ENCODE peak calls at places on chromosomes 7 and 10, in ten cellular contexts. L is stomach; Q is dorsolateral prefrontal cortex; Y is GM20000; G is iris pigment epithelial cell; E is occipital lobe; P is stimulated activated CD8-positive, alpha-beta memory T cell treated with anti-CD3 and anti-CD28 coated beads, Interleukin-12 subunit alpha, Interleukin-12 subunit beta, amount 100 ng/mL, for 4 hours; X is astrocyte of the spinal cord; R is A172; I is GM12865. D is an unnamed sample.

GRCh38 chr10:82378146-82378545 is 503.2 kb downstream of the NRG3 start:
- DNase-seq in L (peak), Q (peak), Y (no peak), G (peak), E (peak), P (no peak), X (peak), R (peak), I (no peak), D (no peak)

GRCh38 chr10:88987243-88987726 is 3.3 kb upstream of the FAS start:
- DNase-seq in L (no peak), Q (no peak), Y (no peak), G (no peak), E (no peak), P (no peak), X (peak), R (no peak), I (peak), D (no peak)

GRCh38 chr10:112768121-112768520 is 181.9 kb upstream of the TCF7L2 start:
- DNase-seq in L (no peak), Q (no peak), Y (no peak), G (no peak), E (no peak), P (no peak), X (no peak), R (no peak), I (no peak), D (no peak)

GRCh38 chr10:109933984-109934565 is 10.8 kb upstream of the XPNPEP1 start:
- DNase-seq in L (no peak), Q (no peak), Y (no peak), G (no peak), E (no peak), P (no peak), X (peak), R (no peak), I (no peak), D (no peak)

GRCh38 chr7:45915606-45916005 is 5.5 kb downstream of the IGFBP3 start:
- DNase-seq in L (no peak), Q (no peak), Y (no peak), G (no peak), E (no peak), P (no peak), X (no peak), R (no peak), I (no peak), D (no peak)

GRCh38 chr10:90982406-90983008 is 61.6 kb upstream of the ANKRD1 start:
- DNase-seq in L (no peak), Q (no peak), Y (no peak), G (no peak), E (no peak), P (no peak), X (no peak), R (no peak), I (no peak), D (no peak)

GRCh38 chr10:99369551-99369950 is 40.4 kb downstream of the CNNM1 start:
- DNase-seq in L (no peak), Q (no peak), Y (no peak), G (no peak), E (no peak), P (no peak), X (peak), R (no peak), I (no peak), D (no peak)

GRCh38 chr7:123271231-123271630 is 71.5 kb upstream of the SLC13A1 start:
- DNase-seq in L (no peak), Q (no peak), Y (no peak), G (peak), E (no peak), P (no peak), X (peak), R (peak), I (no peak), D (no peak)

GRCh38 chr7:71497233-71497946 is 365.4 kb downstream of the GALNT17 start:
- DNase-seq in L (no peak), Q (no peak), Y (no peak), G (no peak), E (no peak), P (no peak), X (no peak), R (no peak), I (no peak), D (no peak)

GRCh38 chr10:103839867-103840746 is 15.3 kb downstream of the SH3PXD2A start:
- DNase-seq in L (peak), Q (no peak), Y (no peak), G (no peak), E (no peak), P (no peak), X (peak), R (no peak), I (no peak), D (no peak)

GRCh38 chr10:4062072-4062471 is 277.1 kb upstream of the KLF6 start:
- DNase-seq in L (no peak), Q (no peak), Y (no peak), G (peak), E (no peak), P (no peak), X (no peak), R (no peak), I (no peak), D (no peak)

GRCh38 chr10:75430000-75430763 is 1.2 kb upstream of the LRMDA start:
- DNase-seq in L (peak), Q (no peak), Y (no peak), G (no peak), E (no peak), P (no peak), X (no peak), R (no peak), I (peak), D (peak)

GRCh38 chr7:101814996-101815825 is 2.2 kb upstream of the CUX1 start:
- DNase-seq in L (peak), Q (peak), Y (peak), G (no peak), E (peak), P (peak), X (no peak), R (no peak), I (peak), D (peak)

GRCh38 chr7:6444516-6445269 is 3.1 kb downstream of the DAGLB start:
- DNase-seq in L (no peak), Q (no peak), Y (no peak), G (no peak), E (no peak), P (no peak), X (no peak), R (no peak), I (no peak), D (no peak)

GRCh38 chr10:122435212-122435827 is 19.1 kb upstream of the ARMS2 start:
- DNase-seq in L (no peak), Q (no peak), Y (no peak), G (peak), E (no peak), P (no peak), X (peak), R (no peak), I (peak), D (no peak)

GRCh38 chr7:16933296-16934248 is 51.8 kb upstream of the AGR3 start:
- DNase-seq in L (no peak), Q (no peak), Y (no peak), G (no peak), E (no peak), P (no peak), X (no peak), R (no peak), I (peak), D (peak)

GRCh38 chr10:110556993-110557601 is 10.4 kb upstream of the SMC3 start:
- DNase-seq in L (peak), Q (no peak), Y (peak), G (peak), E (no peak), P (peak), X (peak), R (no peak), I (peak), D (peak)

D was measured in hippocampal formation.